ENCODE peak calls at places on chromosome 22, in nine cellular contexts. V is lower leg skin, I is mesenteric fat pad, O is stomach, U is neural progenitor cell, T is cardiac fibroblast, C is NCI-H1417 treated with DMSO at 0.1 percent for 48 hours, J is dermis microvascular lymphatic vessel endothelial cell, A is iris pigment epithelial cell. Q is an unnamed sample.

GRCh38 chr22:38315801-38316339 is 1.4 kb downstream of the CSNK1E start:
- DNase-seq in V (no peak), I (no peak), O (no peak), U (no peak), T (no peak), C (no peak), J (no peak), A (no peak), Q (no peak)

GRCh38 chr22:32994921-32995320 is 63.3 kb downstream of the SYN3 start:
- DNase-seq in V (no peak), I (no peak), O (no peak), U (peak; percentile 26), T (no peak), C (no peak), J (no peak), A (no peak), Q (no peak)

GRCh38 chr22:17266261-17266971 is 47.2 kb upstream of the ADA2 start:
- DNase-seq in V (no peak), I (no peak), O (no peak), U (peak; percentile 92), T (no peak), C (peak; percentile 65), J (no peak), A (no peak), Q (no peak)

GRCh38 chr22:39457546-39458442 is 982 bp downstream of the MGAT3 start:
- DNase-seq in V (no peak), I (no peak), O (no peak), U (peak; percentile 60), T (no peak), C (no peak), J (no peak), A (no peak), Q (no peak)

GRCh38 chr22:25167082-25167481 is 32.6 kb upstream of the CRYBB3 start:
- DNase-seq in V (no peak), I (no peak), O (no peak), U (no peak), T (no peak), C (no peak), J (no peak), A (no peak), Q (no peak)

GRCh38 chr22:48889887-48890692 is 937.6 kb downstream of the BRD1 start:
- DNase-seq in V (no peak), I (peak; percentile 78), O (no peak), U (no peak), T (no peak), C (no peak), J (no peak), A (no peak), Q (no peak)

GRCh38 chr22:42928969-42929837 is 72.1 kb upstream of the ARFGAP3 start:
- DNase-seq in V (peak; percentile 83), I (peak; percentile 72), O (no peak), U (no peak), T (peak; percentile 47), C (no peak), J (no peak), A (peak; percentile 47), Q (no peak)

GRCh38 chr22:38110008-38110862 is at the start of gene BAIAP2L2:
- DNase-seq in V (no peak), I (no peak), O (peak; percentile 60), U (no peak), T (no peak), C (no peak), J (no peak), A (no peak), Q (no peak)

GRCh38 chr22:26848244-26848920 is 191.0 kb downstream of the MIAT start:
- DNase-seq in V (no peak), I (no peak), O (no peak), U (peak; percentile 43), T (peak; percentile 73), C (no peak), J (no peak), A (peak; percentile 10), Q (no peak)

GRCh38 chr22:16955678-16956210 is 52.3 kb downstream of the GAB4 start:
- DNase-seq in V (no peak), I (peak; percentile 62), O (no peak), U (no peak), T (no peak), C (no peak), J (no peak), A (no peak), Q (no peak)

GRCh38 chr22:17990167-17990566 is 34.2 kb downstream of the MICAL3 start:
- DNase-seq in V (no peak), I (no peak), O (no peak), U (no peak), T (no peak), C (no peak), J (no peak), A (peak; percentile 43), Q (no peak)

GRCh38 chr22:31556627-31557203 is 60.4 kb downstream of the SFI1 start:
- DNase-seq in V (no peak), I (no peak), O (no peak), U (peak; percentile 43), T (peak; percentile 61), C (no peak), J (peak; percentile 17), A (peak; percentile 51), Q (no peak)

GRCh38 chr22:45329536-45329936 is 19.8 kb downstream of the FAM118A start:
- DNase-seq in V (no peak), I (no peak), O (no peak), U (no peak), T (no peak), C (no peak), J (peak; percentile 68), A (no peak), Q (no peak)

GRCh38 chr22:49325531-49326395 is 501.9 kb downstream of the BRD1 start:
- DNase-seq in V (no peak), I (peak; percentile 68), O (peak; percentile 22), U (no peak), T (no peak), C (no peak), J (no peak), A (no peak), Q (no peak)

GRCh38 chr22:45284705-45285305 is at the start of gene UPK3A:
- DNase-seq in V (no peak), I (no peak), O (peak; percentile 91), U (peak; percentile 91), T (no peak), C (no peak), J (no peak), A (no peak), Q (no peak)

GRCh38 chr22:25680949-25681348 is 61.0 kb upstream of the MYO18B start:
- DNase-seq in V (no peak), I (no peak), O (no peak), U (no peak), T (no peak), C (no peak), J (no peak), A (no peak), Q (no peak)

GRCh38 chr22:33787645-33788456 is 132.4 kb downstream of the LARGE1 start:
- DNase-seq in V (no peak), I (no peak), O (no peak), U (no peak), T (no peak), C (no peak), J (no peak), A (no peak), Q (no peak)

GRCh38 chr22:20149257-20150250 is 1.3 kb downstream of the CCDC188 start:
- DNase-seq in V (no peak), I (no peak), O (no peak), U (no peak), T (no peak), C (no peak), J (no peak), A (no peak), Q (no peak)

GRCh38 chr22:26374645-26375044 is 54.4 kb upstream of the ASPHD2 start:
- DNase-seq in V (no peak), I (no peak), O (no peak), U (no peak), T (no peak), C (no peak), J (no peak), A (no peak), Q (no peak)

GRCh38 chr22:17954200-17954859 is 70.0 kb downstream of the MICAL3 start:
- DNase-seq in V (no peak), I (peak; percentile 49), O (no peak), U (no peak), T (no peak), C (no peak), J (no peak), A (no peak), Q (no peak)

GRCh38 chr22:44592466-44593180 is 94.6 kb upstream of the RTL6 start:
- DNase-seq in V (no peak), I (no peak), O (no peak), U (no peak), T (no peak), C (no peak), J (no peak), A (no peak), Q (no peak)

GRCh38 chr22:48826546-48826945 is 1001.1 kb downstream of the BRD1 start:
- DNase-seq in V (no peak), I (peak; percentile 74), O (no peak), U (no peak), T (no peak), C (no peak), J (no peak), A (no peak), Q (no peak)

GRCh38 chr22:46798366-46799057 is 36.1 kb downstream of the TBC1D22A start:
- DNase-seq in V (no peak), I (peak; percentile 62), O (peak; percentile 81), U (peak; percentile 82), T (peak; percentile 73), C (no peak), J (peak; percentile 54), A (peak; percentile 67), Q (no peak)

GRCh38 chr22:37060801-37061610 is 9.5 kb downstream of the KCTD17 start:
- DNase-seq in V (no peak), I (no peak), O (no peak), U (no peak), T (no peak), C (no peak), J (no peak), A (no peak), Q (no peak)

GRCh38 chr22:26656896-26657851 is at the start of gene MIAT:
- DNase-seq in V (no peak), I (no peak), O (peak; percentile 40), U (peak; percentile 89), T (peak; percentile 23), C (no peak), J (no peak), A (peak; percentile 54), Q (no peak)

GRCh38 chr22:32080904-32081303 is 37.8 kb downstream of the SLC5A1 start:
- DNase-seq in V (no peak), I (no peak), O (peak; percentile 45), U (peak; percentile 56), T (peak; percentile 76), C (no peak), J (peak; percentile 23), A (peak; percentile 61), Q (no peak)

Q was measured in amniotic stem cell.